ENCODE peak calls at places on chromosomes 3 and 15, in nine cellular contexts. W is OCI-LY7, F is dorsolateral prefrontal cortex, D is fibroblast of lung, O is sigmoid colon, I is H1, E is right lobe of liver, B is body of pancreas, V is heart left ventricle. J is an unnamed sample.

GRCh38 chr3:169186596-169186995 is 476.9 kb downstream of the MECOM start:
- DNase-seq in B (no peak), F (no peak), E (no peak), V (no peak), I (no peak), D (no peak), O (no peak), W (no peak), J (no peak)

GRCh38 chr15:60708684-60709083 is 229.7 kb upstream of the ICE2 start:
- DNase-seq in I (no peak), W (no peak), B (no peak), E (no peak), F (no peak), D (peak; percentile 54), O (no peak), V (no peak), J (no peak)

GRCh38 chr3:196966526-196967401 is 1.9 kb downstream of the PIGZ start:
- DNase-seq in D (peak; percentile 29), B (no peak), F (no peak), V (no peak), O (no peak), I (peak; percentile 75), W (no peak), E (no peak), J (peak; percentile 68)

GRCh38 chr3:127044996-127045395 is 62.1 kb downstream of the PLXNA1 start:
- DNase-seq in D (peak; percentile 8), W (peak; percentile 8), B (peak; percentile 41), O (no peak), E (peak; percentile 22), F (no peak), I (peak; percentile 68), V (no peak), J (peak; percentile 10)

GRCh38 chr3:15899438-15899837 is 101.7 kb upstream of the ANKRD28 start:
- DNase-seq in W (peak; percentile 9), E (no peak), B (no peak), F (no peak), V (no peak), O (no peak), I (no peak), D (peak; percentile 69), J (peak; percentile 40)

GRCh38 chr3:173109143-173109542 is 31.9 kb downstream of the SPATA16 start:
- DNase-seq in W (no peak), F (no peak), B (no peak), V (no peak), E (no peak), D (no peak), I (no peak), O (no peak), J (no peak)

GRCh38 chr3:177642482-177643163 is 445.3 kb upstream of the TBL1XR1 start:
- DNase-seq in O (no peak), B (no peak), E (no peak), D (no peak), I (no peak), W (no peak), V (no peak), F (no peak), J (no peak)

GRCh38 chr3:141454906-141455602 is 31.8 kb upstream of the RASA2 start:
- DNase-seq in V (no peak), E (no peak), B (no peak), F (no peak), O (no peak), W (peak; percentile 83), I (no peak), D (peak; percentile 86), J (peak; percentile 76)

GRCh38 chr3:136772709-136773108 is 20.5 kb upstream of the STAG1 start:
- DNase-seq in F (no peak), W (no peak), B (no peak), I (no peak), V (no peak), D (peak; percentile 11), O (no peak), E (no peak), J (no peak)

GRCh38 chr15:22811640-22812039 is 25.2 kb downstream of the NIPA1 start:
- DNase-seq in F (peak; percentile 60), E (no peak), I (no peak), V (no peak), D (no peak), O (no peak), B (peak; percentile 76), W (peak; percentile 27), J (peak; percentile 30)

GRCh38 chr3:43895573-43895972 is 204.8 kb downstream of the ABHD5 start:
- DNase-seq in E (no peak), B (no peak), I (no peak), V (no peak), F (no peak), W (no peak), D (no peak), O (no peak), J (no peak)

GRCh38 chr15:71137138-71137518 is 21.9 kb downstream of the THSD4 start:
- DNase-seq in I (no peak), D (no peak), O (no peak), B (peak; percentile 62), W (no peak), F (no peak), V (no peak), E (peak; percentile 76), J (no peak)

GRCh38 chr15:71139264-71139663 is 24.0 kb downstream of the THSD4 start:
- DNase-seq in O (no peak), I (no peak), E (no peak), F (no peak), D (no peak), W (no peak), B (no peak), V (no peak), J (no peak)

GRCh38 chr15:71138473-71138872 is 23.2 kb downstream of the THSD4 start:
- DNase-seq in D (no peak), B (no peak), I (no peak), O (no peak), W (no peak), V (no peak), E (no peak), F (no peak), J (no peak)

GRCh38 chr15:71133734-71134464 is 18.6 kb downstream of the THSD4 start:
- DNase-seq in I (no peak), B (peak; percentile 49), V (peak; percentile 69), F (no peak), E (no peak), D (no peak), W (no peak), O (no peak), J (peak; percentile 39)

GRCh38 chr15:71136159-71137137 is 21.2 kb downstream of the THSD4 start:
- DNase-seq in B (no peak), F (no peak), W (no peak), V (peak; percentile 65), D (peak; percentile 75), E (no peak), O (no peak), I (no peak), J (no peak)
- TF ChIP-seq CTCF in B (no peak), F (no peak), W (no peak), V (no peak), D (peak; percentile 30), E (no peak), O (no peak), I (no peak), J (peak; percentile 29)

DNA sequence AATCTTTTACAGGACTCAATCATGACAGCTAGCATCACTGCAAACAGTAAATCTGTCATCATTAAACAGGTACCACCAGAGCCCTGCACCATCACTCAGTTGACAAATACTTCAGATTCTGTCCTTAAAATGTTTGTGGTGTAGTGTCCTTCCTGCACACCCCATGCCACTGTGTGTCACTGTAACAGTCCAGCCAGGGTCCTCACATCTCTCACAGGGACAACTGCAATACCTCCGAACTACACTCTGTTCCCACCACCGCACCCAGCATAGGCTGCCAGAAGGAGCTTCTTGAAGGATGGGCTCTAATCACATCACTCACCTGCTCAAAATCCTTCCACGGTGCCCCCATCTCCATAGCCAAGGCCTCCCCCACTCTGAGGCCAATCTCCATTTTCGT is 90.2 kb upstream of the FGF12 start:
- DNase-seq in D (no peak), B (no peak), E (no peak), O (no peak), I (no peak), V (no peak), W (no peak), F (no peak), J (no peak)
- H3K27ac ChIP-seq in D (peak overlapping the region; percentile 3), B (no peak overlapping the region), E (no peak overlapping the region), O (no peak overlapping the region), I (no peak overlapping the region), V (no peak overlapping the region), W (no peak overlapping the region), F (no peak overlapping the region), J (no peak overlapping the region)

GRCh38 chr15:38620851-38621594 is 56.4 kb upstream of the RASGRP1 start:
- DNase-seq in E (no peak), B (no peak), W (no peak), F (no peak), V (no peak), D (no peak), I (no peak), O (no peak), J (no peak)

GRCh38 chr15:38623744-38624143 is 59.1 kb upstream of the RASGRP1 start:
- DNase-seq in I (no peak), B (no peak), E (no peak), D (no peak), F (no peak), O (no peak), W (no peak), V (no peak), J (no peak)

GRCh38 chr15:38620108-38620507 is 55.5 kb upstream of the RASGRP1 start:
- DNase-seq in D (no peak), O (no peak), E (no peak), F (no peak), V (no peak), I (no peak), W (no peak), B (no peak), J (peak; percentile 70)

GRCh38 chr15:38622908-38623307 is 58.3 kb upstream of the RASGRP1 start:
- DNase-seq in W (no peak), D (no peak), E (no peak), O (no peak), I (no peak), B (no peak), V (no peak), F (no peak), J (no peak)

GRCh38 chr15:38622317-38622716 is 57.7 kb upstream of the RASGRP1 start:
- DNase-seq in B (no peak), I (no peak), V (no peak), F (no peak), E (no peak), D (no peak), O (no peak), W (no peak), J (no peak)
- TF ChIP-seq CTCF in B (no peak), I (no peak), V (no peak), F (no peak), E (no peak), D (no peak), O (no peak), W (no peak), J (no peak)

DNA sequence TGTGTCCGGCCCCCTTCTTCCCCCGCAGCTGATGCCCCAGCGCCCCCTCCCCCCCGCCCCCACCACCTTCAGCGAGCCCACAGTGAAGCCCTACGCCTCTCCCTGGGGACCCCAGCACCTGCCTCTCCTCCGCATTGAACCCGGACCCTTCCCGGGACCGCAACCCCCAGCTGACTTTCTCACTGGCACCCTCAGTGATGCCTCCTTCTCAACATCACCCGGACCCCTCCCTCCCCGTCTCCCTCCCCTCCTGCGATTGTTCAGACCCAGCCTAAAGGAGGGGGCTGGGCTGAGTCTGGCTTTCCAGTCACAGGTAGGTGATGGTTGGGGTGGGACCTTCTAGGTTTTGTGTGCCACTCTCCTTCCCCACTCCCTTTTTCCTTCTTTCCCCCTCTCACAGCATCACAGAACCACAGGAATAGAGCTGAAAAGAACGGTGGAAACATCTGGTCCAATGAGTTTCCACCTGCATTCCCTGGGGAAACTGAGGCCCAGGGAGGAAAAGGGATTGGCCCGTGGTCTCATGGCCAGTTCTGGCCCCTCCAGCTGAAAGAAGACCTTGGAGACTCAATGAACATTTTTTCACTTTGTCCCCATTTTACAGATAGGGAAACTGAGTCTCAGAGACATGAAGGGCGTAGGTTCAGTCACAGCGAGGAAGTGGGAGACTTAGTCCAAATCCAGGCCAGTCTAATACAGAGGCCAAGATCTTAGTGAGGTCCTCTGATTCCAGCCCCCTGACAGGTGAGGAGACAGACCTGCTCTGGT is 828 bp downstream of the CAND2 start:
- DNase-seq in E (no peak), I (no peak), B (no peak), W (peak; percentile 86), F (no peak), O (no peak), D (no peak), V (no peak), J (no peak)
- H3K27ac ChIP-seq in E (no peak overlapping the region), I (no peak overlapping the region), B (peak overlapping the region; percentile 79), W (peak overlapping the region; percentile 61), F (no peak overlapping the region), O (peak overlapping the region; percentile 90), D (no peak overlapping the region), V (peak overlapping the region; percentile 90), J (peak overlapping the region; percentile 72)